ENCODE peak calls at places on chromosomes 13 and 19, in seven cellular contexts. H is H1, I is neural progenitor cell, P is progenitor cell of endocrine pancreas, V is astrocyte of the cerebellum, E is dorsolateral prefrontal cortex, N is cardiac muscle cell. F is an unnamed sample.
A peak's percentile ranks its signal among the peaks of the same experiment; 100 is the strongest.

GRCh38 chr13:106691251-106691650 is 123.3 kb upstream of the ARGLU1 start:
- DNase-seq in H (no peak), I (peak; percentile 48), P (no peak), V (no peak), E (no peak), N (no peak), F (no peak)

GRCh38 chr13:97849305-97849704 is 104.2 kb upstream of the IPO5 start:
- DNase-seq in H (no peak), I (peak; percentile 20), P (no peak), V (no peak), E (no peak), N (peak; percentile 19), F (no peak)

GRCh38 chr13:102325321-102325720 is 76.5 kb downstream of the FGF14 start:
- DNase-seq in H (no peak), I (no peak), P (no peak), V (no peak), E (no peak), N (no peak), F (no peak)

GRCh38 chr13:49625392-49626137 is 2.7 kb upstream of the ARL11 start:
- DNase-seq in H (no peak), I (no peak), P (no peak), V (no peak), E (no peak), N (no peak), F (no peak)

GRCh38 chr19:29667390-29667783 is 2.1 kb downstream of the PLEKHF1 start:
- DNase-seq in H (no peak), I (no peak), P (no peak), V (no peak), E (no peak), N (no peak), F (no peak)

GRCh38 chr13:20360041-20360491 is 127.9 kb upstream of the GJB6 start:
- DNase-seq in H (no peak), I (no peak), P (no peak), V (peak; percentile 46), E (no peak), N (no peak), F (no peak)

GRCh38 chr13:101267656-101268055 is 148.7 kb downstream of the NALCN start:
- DNase-seq in H (no peak), I (no peak), P (no peak), V (no peak), E (no peak), N (no peak), F (no peak)

GRCh38 chr13:50580684-50581305 is 262.7 kb downstream of the DLEU7 start:
- DNase-seq in H (no peak), I (no peak), P (no peak), V (peak; percentile 60), E (no peak), N (peak; percentile 56), F (no peak)

GRCh38 chr13:39274926-39275325 is 236.7 kb downstream of the NHLRC3 start:
- DNase-seq in H (no peak), I (no peak), P (no peak), V (no peak), E (no peak), N (no peak), F (no peak)

GRCh38 chr13:104318121-104318520 is 1251.9 kb upstream of the SLC10A2 start:
- DNase-seq in H (no peak), I (peak; percentile 18), P (no peak), V (peak; percentile 31), E (no peak), N (peak; percentile 9), F (no peak)
- TF ChIP-seq CTCF in H (peak; percentile 17), I (peak; percentile 53), P (peak; percentile 59), V (peak; percentile 59), E (peak; percentile 48), N (peak; percentile 54), F (no peak)

DNA sequence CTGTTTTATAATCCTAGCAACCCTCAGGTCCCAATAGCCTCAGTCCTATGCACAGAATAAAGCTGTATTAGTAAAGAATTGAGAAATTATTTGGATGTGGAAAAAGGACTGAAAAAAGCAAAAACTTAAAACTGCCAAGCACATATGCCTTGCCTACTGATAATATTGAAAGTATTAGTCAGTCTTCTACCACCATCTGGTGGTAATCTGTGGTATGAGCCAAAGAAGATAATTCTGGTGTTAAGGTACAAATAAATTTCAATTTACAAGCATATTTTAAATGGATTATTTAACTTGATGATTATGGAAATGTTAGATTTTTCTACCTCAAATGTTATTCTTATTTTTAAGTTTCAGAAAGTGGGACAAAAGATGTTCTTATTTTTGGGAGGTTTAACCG is 460.3 kb upstream of the KLHL1 start:
- DNase-seq in H (no peak), I (peak; percentile 53), P (no peak), V (peak; percentile 49), E (no peak), N (peak; percentile 52), F (no peak)
- TF ChIP-seq CTCF in H (peak; percentile 51), I (peak; percentile 88), P (peak; percentile 87), V (peak; percentile 28), E (peak; percentile 77), N (peak; percentile 53), F (peak; percentile 79)

DNA sequence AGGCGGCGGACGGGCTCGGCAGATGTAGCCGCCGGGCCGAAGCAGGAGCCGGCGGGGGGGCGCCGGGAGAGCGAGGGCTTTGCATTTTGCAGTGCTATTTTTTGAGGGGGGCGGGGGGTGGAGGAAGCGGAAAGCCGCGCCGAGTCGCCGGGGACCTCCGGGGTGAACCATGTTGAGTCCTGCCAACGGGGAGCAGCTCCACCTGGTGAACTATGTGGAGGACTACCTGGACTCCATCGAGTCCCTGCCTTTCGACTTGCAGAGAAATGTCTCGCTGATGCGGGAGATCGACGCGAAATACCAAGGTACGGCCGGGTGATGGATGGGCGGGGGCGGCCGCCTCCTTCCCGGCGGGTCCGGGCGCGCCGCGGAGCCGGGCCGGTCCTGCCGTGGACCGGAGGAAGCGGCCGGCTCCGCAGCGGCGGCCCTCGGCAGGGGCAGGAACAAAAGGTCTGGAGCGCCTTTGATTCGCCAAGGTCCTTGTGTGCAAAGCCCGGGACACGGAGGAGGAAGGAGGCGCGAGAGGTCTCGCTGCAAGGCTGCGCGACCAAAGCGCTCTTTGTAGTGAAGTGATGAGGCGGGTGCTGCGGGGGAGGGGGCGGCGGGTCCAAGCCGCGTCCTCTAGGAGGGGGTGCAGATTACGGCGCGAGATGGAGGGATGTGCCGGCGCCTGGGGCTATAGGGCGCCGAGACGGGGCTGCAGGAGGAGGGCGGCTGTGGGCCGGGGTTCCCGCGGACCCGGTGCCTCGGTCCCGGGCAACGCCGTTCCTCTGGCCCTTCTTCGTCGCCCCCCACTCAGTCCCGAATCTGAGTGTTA is 689 bp downstream of the ING1 start:
- DNase-seq in H (no peak), I (peak; percentile 74), P (peak; percentile 35), V (no peak), E (peak; percentile 42), N (peak; percentile 70), F (peak; percentile 62)
- TF ChIP-seq CTCF in H (no peak), I (peak; percentile 12), P (no peak), V (peak; percentile 16), E (no peak), N (no peak), F (no peak)

GRCh38 chr19:3879656-3880055 is 829 bp upstream of the ATCAY start:
- DNase-seq in H (no peak), I (no peak), P (no peak), V (no peak), E (no peak), N (no peak), F (no peak)
- TF ChIP-seq CTCF in H (peak; percentile 39), I (peak; percentile 42), P (peak; percentile 15), V (no peak), E (no peak), N (no peak), F (peak; percentile 67)

DNA sequence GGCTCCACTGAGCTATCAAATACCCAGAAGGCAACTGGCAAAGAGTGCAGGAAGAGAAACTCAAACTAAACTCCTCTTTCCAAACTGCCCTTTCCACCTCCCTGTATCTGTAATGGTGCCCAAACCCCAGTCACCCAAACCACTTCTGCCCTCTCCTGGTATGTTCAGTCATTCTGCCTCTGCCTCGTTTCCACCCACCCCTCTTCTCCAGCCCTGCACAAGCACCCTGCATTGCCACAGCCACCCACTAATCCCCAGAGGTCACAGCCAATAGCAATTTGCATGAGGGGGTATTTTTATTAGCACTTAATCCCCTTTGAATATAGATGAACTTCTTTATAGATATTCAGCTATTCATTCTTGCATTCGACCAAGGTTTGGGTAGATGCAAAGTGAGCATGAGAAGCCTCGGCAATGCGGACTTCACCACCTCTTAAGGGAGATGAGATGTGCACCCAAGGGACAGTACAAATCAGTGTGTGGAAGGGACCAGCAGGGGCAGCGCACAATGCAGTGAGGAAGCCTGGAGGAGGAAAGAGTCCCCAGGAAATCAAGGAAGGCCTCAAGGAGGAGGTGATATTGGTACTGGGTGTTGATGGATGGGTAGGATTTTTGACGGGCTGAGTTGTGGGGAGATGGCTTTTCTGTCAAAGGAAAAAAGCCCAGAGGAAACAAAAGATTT is 12.4 kb downstream of the TMEM272 start:
- DNase-seq in H (no peak), I (peak; percentile 48), P (no peak), V (no peak), E (no peak), N (peak; percentile 28), F (no peak)
- TF ChIP-seq CTCF in H (peak; percentile 70), I (peak; percentile 47), P (no peak), V (no peak), E (peak; percentile 39), N (peak; percentile 39), F (no peak)

DNA sequence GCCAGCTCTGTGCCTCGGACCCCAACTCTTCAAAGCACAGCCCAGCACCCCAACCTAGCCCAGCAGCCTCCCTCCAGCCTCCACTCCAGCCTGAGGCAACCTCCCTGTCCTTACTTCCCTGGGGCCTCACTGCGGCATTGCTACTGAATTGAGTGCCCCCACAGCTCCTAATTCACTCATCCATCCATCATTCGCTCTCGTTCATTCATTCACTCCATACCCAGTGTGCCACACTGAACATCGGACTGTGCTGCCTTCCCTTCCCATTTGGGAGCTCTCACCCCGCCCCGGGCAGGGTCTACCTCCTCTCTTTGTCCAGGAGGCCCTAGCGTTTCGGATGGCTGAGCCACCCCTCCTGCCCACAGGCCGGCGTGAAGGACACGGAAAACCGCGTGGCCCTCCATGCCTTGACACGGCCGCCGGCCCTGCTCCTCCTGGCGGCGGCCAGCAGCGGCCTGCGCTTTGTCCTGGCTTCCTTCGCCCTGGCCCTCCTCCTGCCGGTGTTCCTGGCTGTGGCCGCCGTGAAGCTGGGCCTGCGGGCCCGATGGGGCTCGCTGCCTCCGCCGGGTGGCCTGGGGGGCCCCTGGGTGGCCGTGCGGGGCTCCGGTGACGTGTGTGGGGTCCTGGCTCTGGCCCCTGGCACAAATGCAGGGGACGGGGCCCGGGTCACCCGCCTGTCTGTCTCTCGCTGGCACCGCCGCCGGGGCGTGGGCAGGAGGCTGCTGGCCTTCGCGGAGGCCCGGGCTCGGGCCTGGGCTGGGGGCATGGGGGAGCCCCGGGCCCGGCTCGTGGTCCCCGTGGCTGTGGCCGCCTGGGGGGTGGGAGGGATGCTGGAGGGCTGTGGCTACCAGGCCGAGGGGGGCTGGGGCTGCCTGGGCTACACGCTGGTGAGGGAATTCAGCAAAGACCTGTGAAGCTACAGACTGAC is 1.3 kb downstream of the NAT14 start:
- DNase-seq in H (no peak), I (no peak), P (no peak), V (no peak), E (no peak), N (no peak), F (no peak)
- TF ChIP-seq CTCF in H (no peak), I (no peak), P (no peak), V (peak; percentile 10), E (no peak), N (peak; percentile 16), F (no peak)

F was measured in glutamatergic neuron.